ENCODE peak calls at places on chromosomes 12 and 14, in nine cellular contexts. J is GM12892, X is HTR-8/SVneo, W is IMR-90, N is lung, C is RWPE2, R is Panc1, Y is activated T-cell treated with anti-CD3 and anti-CD28 coated beads for 48 hours, E is RPMI7951. S is an unnamed sample.

GRCh38 chr14:26216797-26217196 is 381.0 kb downstream of the NOVA1 start:
- DNase-seq in J (no peak), X (no peak), W (no peak), N (no peak), C (no peak), R (no peak), Y (no peak), E (no peak), S (no peak)

GRCh38 chr12:15984097-15984800 is 73.1 kb downstream of the DERA start:
- DNase-seq in J (no peak), X (no peak), W (peak), N (no peak), C (no peak), R (no peak), Y (no peak), E (no peak), S (no peak)

GRCh38 chr12:52249041-52249461 is 16.0 kb downstream of the KRT7 start:
- DNase-seq in J (no peak), X (no peak), W (no peak), N (peak), C (no peak), R (no peak), Y (no peak), E (no peak), S (no peak)

GRCh38 chr12:105670664-105671063 is 340.2 kb downstream of the C12orf75 start:
- DNase-seq in J (no peak), X (no peak), W (no peak), N (peak), C (no peak), R (no peak), Y (no peak), E (no peak), S (no peak)

GRCh38 chr14:50677527-50678063 is 9.5 kb upstream of the SAV1 start:
- DNase-seq in J (no peak), X (no peak), W (peak), N (no peak), C (no peak), R (no peak), Y (no peak), E (peak), S (no peak)

GRCh38 chr12:91577586-91578539 is 395.2 kb upstream of the DCN start:
- DNase-seq in J (no peak), X (peak), W (peak), N (no peak), C (no peak), R (no peak), Y (no peak), E (peak), S (no peak)

GRCh38 chr14:104333903-104334811 is 195.8 kb downstream of the KIF26A start:
- DNase-seq in J (no peak), X (no peak), W (no peak), N (no peak), C (peak), R (no peak), Y (no peak), E (no peak), S (no peak)

GRCh38 chr12:32988982-32989381 is 92.4 kb upstream of the PKP2 start:
- DNase-seq in J (no peak), X (no peak), W (no peak), N (no peak), C (no peak), R (no peak), Y (no peak), E (no peak), S (no peak)

GRCh38 chr12:80033457-80033856 is 65.9 kb upstream of the OTOGL start:
- DNase-seq in J (no peak), X (peak), W (peak), N (no peak), C (no peak), R (no peak), Y (no peak), E (peak), S (no peak)

GRCh38 chr12:24230061-24230460 is 280.6 kb upstream of the SOX5 start:
- DNase-seq in J (no peak), X (no peak), W (no peak), N (no peak), C (no peak), R (no peak), Y (no peak), E (no peak), S (no peak)

GRCh38 chr12:64034901-64035576 is 187.1 kb downstream of the KICS2 start:
- DNase-seq in J (no peak), X (no peak), W (no peak), N (no peak), C (no peak), R (no peak), Y (no peak), E (no peak), S (no peak)

GRCh38 chr12:108578813-108579212 is 16.4 kb downstream of the ISCU start:
- DNase-seq in J (no peak), X (no peak), W (no peak), N (no peak), C (no peak), R (no peak), Y (no peak), E (no peak), S (no peak)

GRCh38 chr12:40310201-40310600 is 85.4 kb downstream of the LRRK2 start:
- DNase-seq in J (no peak), X (no peak), W (no peak), N (no peak), C (no peak), R (no peak), Y (no peak), E (peak), S (no peak)

GRCh38 chr14:22381751-22382150 is 207.3 kb downstream of the DAD1 start:
- DNase-seq in J (no peak), X (no peak), W (no peak), N (no peak), C (no peak), R (no peak), Y (no peak), E (no peak), S (no peak)

GRCh38 chr14:54775486-54776100 is 127.0 kb downstream of the GCH1 start:
- DNase-seq in J (no peak), X (no peak), W (no peak), N (no peak), C (no peak), R (no peak), Y (no peak), E (no peak), S (no peak)

GRCh38 chr12:106759526-106760183 is 14.8 kb upstream of the RIC8B start:
- DNase-seq in J (no peak), X (no peak), W (no peak), N (no peak), C (no peak), R (no peak), Y (no peak), E (no peak), S (no peak)

GRCh38 chr14:54772451-54772881 is 130.2 kb downstream of the GCH1 start:
- DNase-seq in J (no peak), X (peak), W (peak), N (no peak), C (no peak), R (peak), Y (no peak), E (peak), S (no peak)

GRCh38 chr14:72736791-72737559 is 156.9 kb downstream of the DPF3 start:
- DNase-seq in J (no peak), X (no peak), W (no peak), N (no peak), C (no peak), R (no peak), Y (no peak), E (peak), S (no peak)

GRCh38 chr12:62917939-62918338 is 17.0 kb downstream of the PPM1H start:
- DNase-seq in J (no peak), X (no peak), W (peak), N (no peak), C (no peak), R (no peak), Y (no peak), E (no peak), S (no peak)

GRCh38 chr12:76310110-76310509 is 38.1 kb downstream of the BBS10 start:
- DNase-seq in J (no peak), X (peak), W (peak), N (no peak), C (no peak), R (no peak), Y (no peak), E (peak), S (no peak)

GRCh38 chr12:109137055-109137454 is 20.7 kb downstream of the ACACB start:
- DNase-seq in J (no peak), X (no peak), W (no peak), N (no peak), C (no peak), R (no peak), Y (no peak), E (no peak), S (no peak)

GRCh38 chr14:75831455-75831854 is 150.3 kb downstream of the TGFB3 start:
- DNase-seq in J (no peak), X (no peak), W (peak), N (peak), C (peak), R (no peak), Y (peak), E (peak), S (peak)

GRCh38 chr14:54789166-54789565 is 113.5 kb downstream of the GCH1 start:
- DNase-seq in J (no peak), X (no peak), W (no peak), N (no peak), C (no peak), R (no peak), Y (no peak), E (no peak), S (no peak)

GRCh38 chr12:95790912-95791849 is 617 bp upstream of the NTN4 start:
- DNase-seq in J (peak), X (peak), W (peak), N (peak), C (no peak), R (no peak), Y (peak), E (no peak), S (peak)

S was measured in left colon.